ENCODE peak calls at places on chromosomes 6 and 20, in six cellular contexts. J is A673, O is GM12878, R is cardiac muscle cell, K is endothelial cell of umbilical vein, U is prostate gland. C is an unnamed sample.

GRCh38 chr20:11101243-11101642 is 427.4 kb upstream of the JAG1 start:
- DNase-seq in J (no peak), K (peak; percentile 78), U (no peak), O (no peak), R (peak; percentile 43), C (no peak)

GRCh38 chr6:161498359-161498758 is 224.5 kb upstream of the AGPAT4 start:
- DNase-seq in R (peak; percentile 64), K (no peak), O (no peak), U (no peak), J (peak; percentile 17), C (no peak)

GRCh38 chr6:165071906-165072305 is 237.5 kb downstream of the C6orf118 start:
- DNase-seq in J (no peak), R (no peak), K (no peak), U (no peak), O (no peak), C (no peak)

GRCh38 chr20:63496404-63497120 is 2.3 kb downstream of the EEF1A2 start:
- DNase-seq in J (no peak), K (no peak), U (no peak), O (no peak), R (peak; percentile 23), C (no peak)

GRCh38 chr20:12394786-12395185 is 477.1 kb downstream of the BTBD3 start:
- DNase-seq in J (no peak), U (no peak), R (peak; percentile 33), K (no peak), O (no peak), C (no peak)

GRCh38 chr6:149859938-149860337 is 4.2 kb downstream of the LRP11 start:
- DNase-seq in J (no peak), U (no peak), O (no peak), K (no peak), R (no peak), C (no peak)

GRCh38 chr6:108526739-108527174 is 34.0 kb upstream of the FOXO3 start:
- DNase-seq in R (peak; percentile 69), U (no peak), J (peak; percentile 52), K (peak; percentile 52), O (no peak), C (no peak)

GRCh38 chr20:23133560-23133998 is 47.5 kb upstream of the CD93 start:
- DNase-seq in R (no peak), O (no peak), U (no peak), J (no peak), K (peak; percentile 27), C (no peak)

GRCh38 chr6:138563650-138564049 is 64.4 kb upstream of the NHSL1 start:
- DNase-seq in O (no peak), U (no peak), K (no peak), J (no peak), R (no peak), C (no peak)

GRCh38 chr20:9609892-9610502 is 95.6 kb downstream of the LAMP5 start:
- DNase-seq in O (peak; percentile 61), K (peak; percentile 82), R (peak; percentile 77), U (peak; percentile 51), J (peak; percentile 79), C (no peak)

GRCh38 chr20:37282558-37282957 is 6.9 kb upstream of the MANBAL start:
- DNase-seq in U (no peak), J (peak; percentile 16), K (no peak), R (peak; percentile 80), O (no peak), C (no peak)

GRCh38 chr6:21479140-21479539 is 114.4 kb upstream of the SOX4 start:
- DNase-seq in U (peak; percentile 30), R (peak; percentile 90), J (peak; percentile 52), K (peak; percentile 84), O (no peak), C (no peak)

GRCh38 chr6:37794825-37795224 is 24.7 kb upstream of the ZFAND3 start:
- DNase-seq in J (no peak), K (no peak), U (no peak), O (no peak), R (no peak), C (no peak)

GRCh38 chr6:157982297-157982579 is 575 bp downstream of the SYNJ2 start:
- DNase-seq in K (peak; percentile 39), O (no peak), U (peak; percentile 53), R (peak; percentile 48), J (peak; percentile 30), C (no peak)

GRCh38 chr20:62860924-62861691 is 514 bp downstream of the TCFL5 start:
- DNase-seq in J (peak; percentile 51), O (no peak), R (peak; percentile 26), K (no peak), U (no peak), C (peak; percentile 78)

GRCh38 chr6:167930300-167930699 is 67.2 kb upstream of the KIF25 start:
- DNase-seq in O (no peak), K (no peak), U (no peak), J (no peak), R (peak; percentile 44), C (no peak)

GRCh38 chr6:137910424-137910834 is 43.4 kb downstream of the TNFAIP3 start:
- DNase-seq in J (no peak), K (no peak), U (no peak), R (peak; percentile 25), O (no peak), C (no peak)

GRCh38 chr20:32960222-32960518 is 44.1 kb downstream of the SUN5 start:
- DNase-seq in K (no peak), O (no peak), U (no peak), R (no peak), J (no peak), C (no peak)

GRCh38 chr6:42255050-42255449 is 37.4 kb upstream of the MRPS10 start:
- DNase-seq in O (no peak), R (no peak), U (no peak), J (no peak), K (no peak), C (no peak)

GRCh38 chr20:11204926-11205768 is 531.3 kb upstream of the JAG1 start:
- DNase-seq in U (peak; percentile 72), J (peak; percentile 68), R (peak; percentile 81), O (peak; percentile 50), K (peak; percentile 79), C (no peak)

GRCh38 chr6:89794324-89794723 is 25.3 kb downstream of the MDN1 start:
- DNase-seq in K (no peak), J (no peak), O (no peak), R (no peak), U (no peak), C (no peak)

GRCh38 chr6:42929088-42929927 is at the start of gene CNPY3:
- DNase-seq in U (peak; percentile 94), J (peak; percentile 99), O (peak; percentile 98), K (peak; percentile 98), R (peak; percentile 98), C (peak; percentile 96)

GRCh38 chr20:10536531-10536930 is 101.4 kb downstream of the SLX4IP start:
- DNase-seq in K (peak; percentile 41), O (no peak), J (no peak), R (peak; percentile 60), U (peak; percentile 79), C (no peak)

GRCh38 chr6:56708810-56709597 is 66.3 kb upstream of the DST start:
- DNase-seq in R (peak; percentile 77), O (no peak), U (no peak), K (peak; percentile 73), J (peak; percentile 80), C (no peak)

GRCh38 chr20:45343867-45344721 is 4.1 kb downstream of the SDC4 start:
- DNase-seq in K (peak; percentile 86), J (peak; percentile 60), O (no peak), R (peak; percentile 91), U (peak; percentile 67), C (peak; percentile 97)

GRCh38 chr6:169456840-169457239 is 203.2 kb upstream of the THBS2 start:
- DNase-seq in U (no peak), R (no peak), O (no peak), K (no peak), J (no peak), C (no peak)
- H3K4me1 ChIP-seq in U (no peaks in the 10 kb centered on the region), R (no peaks in the 10 kb centered on the region), O (no peaks in the 10 kb centered on the region), K (no peaks in the 10 kb centered on the region), J (no peaks in the 10 kb centered on the region), C (no peaks in the 10 kb centered on the region)

DNA sequence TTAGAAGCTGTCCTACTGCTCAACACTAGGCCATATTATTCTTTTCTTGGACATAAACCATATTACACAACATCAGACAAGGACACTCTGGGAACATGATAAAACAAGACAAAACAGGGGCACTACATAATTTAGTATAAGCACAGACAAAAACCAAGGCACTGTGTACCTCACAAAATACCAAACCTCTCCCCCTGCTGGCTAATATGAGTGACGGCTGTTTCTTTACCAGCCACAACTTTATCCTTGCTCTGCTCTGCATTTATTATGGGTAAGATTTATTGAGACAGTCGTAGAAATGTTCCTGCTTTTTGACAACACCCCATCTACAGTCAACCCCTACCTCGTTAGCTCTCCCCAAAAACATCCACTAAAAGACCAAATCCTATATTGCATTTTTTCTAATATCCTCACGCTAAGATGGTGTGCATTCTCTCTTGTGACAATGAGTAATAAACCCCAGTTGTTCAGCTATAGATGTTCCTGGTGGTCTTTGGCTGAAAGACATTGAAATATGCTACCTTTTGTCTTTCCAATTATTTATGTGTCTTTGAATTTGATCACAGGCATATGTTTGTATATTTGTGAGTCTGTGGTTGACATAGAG is 23.8 kb upstream of the POLR1H start:
- DNase-seq in J (peak; percentile 53), U (no peak), K (peak; percentile 13), R (peak; percentile 60), O (no peak), C (no peak)
- TF ChIP-seq CTCF in J (peak; percentile 63), U (no peak), K (peak; percentile 48), R (peak; percentile 55), O (peak; percentile 47), C (peak; percentile 62)

DNA sequence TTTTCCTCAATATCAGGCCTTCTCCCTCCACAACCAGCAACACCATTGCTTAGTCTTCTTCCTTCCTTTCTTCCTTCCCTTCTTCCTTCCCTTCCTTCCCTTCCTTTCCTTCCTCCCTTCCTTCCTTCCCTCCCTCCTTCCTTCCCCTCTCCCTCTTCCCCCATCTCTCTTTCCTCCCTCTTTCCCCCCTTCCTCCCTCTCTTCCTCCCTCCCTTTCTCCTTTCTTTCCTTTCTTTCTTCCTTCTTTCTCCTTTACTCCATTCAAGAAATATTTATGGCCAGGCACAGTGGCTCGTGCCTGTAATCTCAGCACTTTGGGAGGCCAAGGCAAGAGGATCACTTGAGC is 66.4 kb upstream of the SIRPA start:
- DNase-seq in U (no peak), R (no peak), J (no peak), K (no peak), O (no peak), C (no peak)
- H3K4me1 ChIP-seq in U (no peaks in the 10 kb centered on the region), R (no peaks in the 10 kb centered on the region), J (peaks cover 3% of the 10 kb centered on the region), K (peaks cover 28% of the 10 kb centered on the region), O (peaks cover 4% of the 10 kb centered on the region), C (peaks cover 39% of the 10 kb centered on the region)

GRCh38 chr20:59204201-59204894 is 40.7 kb downstream of the ZNF831 start:
- DNase-seq in K (no peak), R (no peak), J (no peak), O (no peak), U (no peak), C (peak; percentile 67)

GRCh38 chr20:59205044-59205443 is 41.4 kb downstream of the ZNF831 start:
- DNase-seq in O (no peak), K (no peak), R (no peak), U (no peak), J (no peak), C (peak; percentile 57)

GRCh38 chr20:59210186-59210585 is 46.6 kb downstream of the ZNF831 start:
- DNase-seq in J (no peak), O (no peak), U (no peak), R (no peak), K (no peak), C (no peak)

GRCh38 chr20:59207235-59207634 is 43.6 kb downstream of the ZNF831 start:
- DNase-seq in U (no peak), J (no peak), R (no peak), K (no peak), O (no peak), C (no peak)

GRCh38 chr20:59207742-59208357 is 44.2 kb downstream of the ZNF831 start:
- DNase-seq in O (peak; percentile 2), R (peak; percentile 31), U (no peak), K (peak; percentile 11), J (peak; percentile 52), C (no peak)
- TF ChIP-seq CTCF in O (peak; percentile 78), R (peak; percentile 33), U (peak; percentile 28), K (peak; percentile 25), J (peak; percentile 70), C (peak; percentile 48)